ENCODE peak calls at places on chromosomes 12 and 14, in seven cellular contexts. One of them, this sample, is unnamed.

GRCh38 chr14:34496679-34497513 is 34.9 kb upstream of the SPTSSA start:
- DNase-seq in A549: peak; percentile 99
- DNase-seq in stomach: peak; percentile 41
- DNase-seq in esophagus muscularis mucosa: peak; percentile 96
- DNase-seq in K562: peak; percentile 70
- DNase-seq in transverse colon: peak; percentile 74
- DNase-seq in HepG2: peak; percentile 99
- DNase-seq in this sample: peak; percentile 90

GRCh38 chr14:55746533-55746932 is 166.5 kb downstream of the KTN1 start:
- DNase-seq in esophagus muscularis mucosa: no peak
- DNase-seq in transverse colon: no peak
- DNase-seq in A549: no peak
- DNase-seq in K562: no peak
- DNase-seq in HepG2: peak; percentile 14
- DNase-seq in stomach: no peak
- DNase-seq in this sample: no peak

GRCh38 chr12:125373375-125373774 is 308.1 kb downstream of the AACS start:
- DNase-seq in esophagus muscularis mucosa: no peak
- DNase-seq in K562: no peak
- DNase-seq in transverse colon: no peak
- DNase-seq in A549: no peak
- DNase-seq in HepG2: no peak
- DNase-seq in stomach: no peak
- DNase-seq in this sample: no peak

GRCh38 chr12:118302053-118302452 is 70.7 kb downstream of the TAOK3 start:
- DNase-seq in K562: no peak
- DNase-seq in stomach: no peak
- DNase-seq in HepG2: no peak
- DNase-seq in A549: no peak
- DNase-seq in esophagus muscularis mucosa: no peak
- DNase-seq in transverse colon: no peak
- DNase-seq in this sample: no peak

GRCh38 chr14:61132894-61133293 is 148.2 kb downstream of the TMEM30B start:
- DNase-seq in transverse colon: no peak
- DNase-seq in HepG2: no peak
- DNase-seq in stomach: no peak
- DNase-seq in esophagus muscularis mucosa: no peak
- DNase-seq in A549: no peak
- DNase-seq in K562: no peak
- DNase-seq in this sample: no peak

GRCh38 chr12:93943766-93944165 is 204.6 kb upstream of the PLXNC1 start:
- DNase-seq in HepG2: no peak
- DNase-seq in esophagus muscularis mucosa: no peak
- DNase-seq in K562: no peak
- DNase-seq in stomach: no peak
- DNase-seq in transverse colon: no peak
- DNase-seq in A549: peak; percentile 31
- DNase-seq in this sample: no peak

GRCh38 chr12:27779837-27780611 is at the start of the genes KLHL42 and MANSC4:
- DNase-seq in K562: peak; percentile 80
- DNase-seq in A549: peak; percentile 75
- DNase-seq in esophagus muscularis mucosa: no peak
- DNase-seq in HepG2: peak; percentile 30
- DNase-seq in stomach: peak; percentile 67
- DNase-seq in transverse colon: peak; percentile 69
- DNase-seq in this sample: peak; percentile 78

GRCh38 chr12:110704750-110705149 is 15.8 kb upstream of the HVCN1 start:
- DNase-seq in transverse colon: peak; percentile 44
- DNase-seq in stomach: peak; percentile 41
- DNase-seq in esophagus muscularis mucosa: no peak
- DNase-seq in K562: no peak
- DNase-seq in HepG2: peak; percentile 68
- DNase-seq in A549: peak; percentile 53
- DNase-seq in this sample: no peak

GRCh38 chr12:53190108-53190729 is 9.5 kb upstream of the CSAD start:
- DNase-seq in HepG2: peak; percentile 49
- DNase-seq in stomach: peak; percentile 61
- DNase-seq in K562: peak; percentile 80
- DNase-seq in A549: peak; percentile 73
- DNase-seq in esophagus muscularis mucosa: no peak
- DNase-seq in transverse colon: peak; percentile 44
- DNase-seq in this sample: peak; percentile 66

GRCh38 chr12:53754633-53755261 is 3.0 kb upstream of the CISTR start:
- DNase-seq in stomach: peak; percentile 33
- DNase-seq in HepG2: no peak
- DNase-seq in A549: no peak
- DNase-seq in esophagus muscularis mucosa: no peak
- DNase-seq in transverse colon: no peak
- DNase-seq in K562: no peak
- DNase-seq in this sample: peak; percentile 54

GRCh38 chr14:96705422-96706092 is 91.6 kb upstream of the VRK1 start:
- DNase-seq in A549: no peak
- DNase-seq in HepG2: no peak
- DNase-seq in stomach: no peak
- DNase-seq in K562: no peak
- DNase-seq in esophagus muscularis mucosa: no peak
- DNase-seq in transverse colon: no peak
- DNase-seq in this sample: no peak

GRCh38 chr14:59631237-59631636 is 54.6 kb upstream of the CCDC175 start:
- DNase-seq in K562: peak; percentile 23
- DNase-seq in stomach: no peak
- DNase-seq in esophagus muscularis mucosa: no peak
- DNase-seq in HepG2: peak; percentile 9
- DNase-seq in A549: peak; percentile 12
- DNase-seq in transverse colon: no peak
- DNase-seq in this sample: no peak

GRCh38 chr14:102279688-102280348 is 25.1 kb downstream of the MOK start:
- DNase-seq in K562: no peak
- DNase-seq in HepG2: peak; percentile 64
- DNase-seq in A549: peak; percentile 92
- DNase-seq in stomach: no peak
- DNase-seq in esophagus muscularis mucosa: no peak
- DNase-seq in transverse colon: no peak
- DNase-seq in this sample: no peak

GRCh38 chr14:75453817-75454434 is 26.1 kb downstream of the JDP2 start:
- DNase-seq in K562: peak; percentile 25
- DNase-seq in stomach: no peak
- DNase-seq in A549: no peak
- DNase-seq in transverse colon: no peak
- DNase-seq in esophagus muscularis mucosa: no peak
- DNase-seq in HepG2: no peak
- DNase-seq in this sample: no peak

GRCh38 chr14:21070610-21071224 is 613 bp downstream of the ARHGEF40 start:
- DNase-seq in K562: peak; percentile 36
- DNase-seq in transverse colon: peak; percentile 74
- DNase-seq in HepG2: peak; percentile 69
- DNase-seq in esophagus muscularis mucosa: no peak
- DNase-seq in stomach: no peak
- DNase-seq in A549: no peak
- DNase-seq in this sample: peak; percentile 63

GRCh38 chr12:64220046-64220445 is 2.0 kb downstream of the KICS2 start:
- DNase-seq in transverse colon: no peak
- DNase-seq in K562: no peak
- DNase-seq in A549: no peak
- DNase-seq in HepG2: no peak
- DNase-seq in stomach: no peak
- DNase-seq in esophagus muscularis mucosa: no peak
- DNase-seq in this sample: no peak

GRCh38 chr14:71452535-71452934 is 479.7 kb upstream of the RGS6 start:
- DNase-seq in HepG2: no peak
- DNase-seq in K562: no peak
- DNase-seq in stomach: no peak
- DNase-seq in esophagus muscularis mucosa: no peak
- DNase-seq in transverse colon: no peak
- DNase-seq in A549: no peak
- DNase-seq in this sample: no peak

GRCh38 chr14:23883684-23884540 is 69.7 kb upstream of the DHRS4 start:
- DNase-seq in transverse colon: no peak
- DNase-seq in K562: no peak
- DNase-seq in esophagus muscularis mucosa: peak; percentile 50
- DNase-seq in stomach: peak; percentile 32
- DNase-seq in HepG2: peak; percentile 100
- DNase-seq in A549: no peak
- DNase-seq in this sample: no peak

GRCh38 chr12:25585021-25585523 is 32.0 kb upstream of the LMNTD1 start:
- DNase-seq in HepG2: no peak
- DNase-seq in esophagus muscularis mucosa: no peak
- DNase-seq in K562: no peak
- DNase-seq in transverse colon: no peak
- DNase-seq in stomach: no peak
- DNase-seq in A549: no peak
- DNase-seq in this sample: peak; percentile 37

GRCh38 chr12:91958816-91959215 is 186.8 kb downstream of the BTG1 start:
- DNase-seq in stomach: no peak
- DNase-seq in esophagus muscularis mucosa: no peak
- DNase-seq in transverse colon: no peak
- DNase-seq in K562: no peak
- DNase-seq in HepG2: no peak
- DNase-seq in A549: peak; percentile 17
- DNase-seq in this sample: no peak

GRCh38 chr12:96068636-96069035 is 33.2 kb upstream of the LTA4H start:
- DNase-seq in stomach: no peak
- DNase-seq in esophagus muscularis mucosa: no peak
- DNase-seq in K562: no peak
- DNase-seq in transverse colon: no peak
- DNase-seq in HepG2: no peak
- DNase-seq in A549: no peak
- DNase-seq in this sample: no peak

GRCh38 chr12:28191018-28191595 is 851 bp downstream of the CCDC91 start:
- DNase-seq in esophagus muscularis mucosa: no peak
- DNase-seq in transverse colon: peak; percentile 8
- DNase-seq in HepG2: no peak
- DNase-seq in K562: peak; percentile 16
- DNase-seq in stomach: no peak
- DNase-seq in A549: no peak
- DNase-seq in this sample: no peak

GRCh38 chr12:45762185-45763110 is 32.9 kb downstream of the ARID2 start:
- DNase-seq in HepG2: peak; percentile 28
- DNase-seq in stomach: no peak
- DNase-seq in K562: peak; percentile 9
- DNase-seq in A549: peak; percentile 62
- DNase-seq in esophagus muscularis mucosa: no peak
- DNase-seq in transverse colon: no peak
- DNase-seq in this sample: no peak

GRCh38 chr12:129551441-129551840 is 352.4 kb downstream of the TMEM132D start:
- DNase-seq in esophagus muscularis mucosa: no peak
- DNase-seq in HepG2: no peak
- DNase-seq in A549: no peak
- DNase-seq in stomach: no peak
- DNase-seq in K562: no peak
- DNase-seq in transverse colon: no peak
- DNase-seq in this sample: no peak

GRCh38 chr12:59500335-59500734 is 95.5 kb upstream of the SLC16A7 start:
- DNase-seq in K562: no peak
- DNase-seq in HepG2: no peak
- DNase-seq in stomach: no peak
- DNase-seq in A549: no peak
- DNase-seq in esophagus muscularis mucosa: no peak
- DNase-seq in transverse colon: no peak
- DNase-seq in this sample: no peak

GRCh38 chr12:113766133-113766879 is 199.8 kb downstream of the RBM19 start:
- DNase-seq in HepG2: peak; percentile 87
- DNase-seq in esophagus muscularis mucosa: no peak
- DNase-seq in A549: peak; percentile 61
- DNase-seq in K562: no peak
- DNase-seq in stomach: no peak
- DNase-seq in transverse colon: no peak
- DNase-seq in this sample: no peak

GRCh38 chr12:24034160-24034559 is 84.7 kb upstream of the SOX5 start:
- DNase-seq in A549: no peak
- DNase-seq in HepG2: no peak
- DNase-seq in esophagus muscularis mucosa: no peak
- DNase-seq in transverse colon: no peak
- DNase-seq in stomach: no peak
- DNase-seq in K562: no peak
- DNase-seq in this sample: no peak

GRCh38 chr12:15757553-15758255 is 31.5 kb downstream of the EPS8 start:
- DNase-seq in esophagus muscularis mucosa: no peak
- DNase-seq in stomach: peak; percentile 29
- DNase-seq in HepG2: peak; percentile 15
- DNase-seq in A549: peak; percentile 92
- DNase-seq in K562: no peak
- DNase-seq in transverse colon: no peak
- DNase-seq in this sample: no peak

GRCh38 chr12:67833602-67834001 is 155.6 kb upstream of the IFNG-AS1 start:
- DNase-seq in K562: no peak
- DNase-seq in transverse colon: no peak
- DNase-seq in A549: no peak
- DNase-seq in HepG2: no peak
- DNase-seq in stomach: no peak
- DNase-seq in esophagus muscularis mucosa: no peak
- DNase-seq in this sample: no peak

DNA sequence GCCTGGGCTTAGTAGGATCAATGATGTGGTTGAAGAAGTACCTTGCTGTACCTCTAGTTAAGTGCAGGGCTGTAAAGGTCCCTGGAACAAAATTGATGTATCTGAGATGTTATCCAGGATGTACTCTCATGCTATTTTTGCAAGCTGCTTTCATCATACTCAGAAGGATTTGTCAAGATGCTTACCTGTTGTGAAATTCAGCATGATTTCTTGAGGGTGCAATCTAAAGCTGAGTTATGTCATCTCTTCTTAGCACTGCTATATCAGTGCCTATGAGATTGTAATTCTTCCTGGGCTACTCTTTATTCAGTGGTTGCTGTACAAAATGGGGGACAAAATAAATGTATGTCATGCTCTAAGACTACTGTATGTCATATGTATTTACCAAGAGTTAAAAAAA is 340.7 kb upstream of the LMO3 start:
- DNase-seq in transverse colon: no peak
- DNase-seq in K562: no peak
- DNase-seq in HepG2: no peak
- DNase-seq in A549: no peak
- DNase-seq in stomach: no peak
- DNase-seq in esophagus muscularis mucosa: no peak
- DNase-seq in this sample: no peak
- TF ChIP-seq EP300 in transverse colon: no peak
- TF ChIP-seq EP300 in K562: no peak
- TF ChIP-seq EP300 in HepG2: no peak
- TF ChIP-seq EP300 in A549: no peak
- TF ChIP-seq EP300 in stomach: no peak
- TF ChIP-seq EP300 in esophagus muscularis mucosa: no peak
- TF ChIP-seq EP300 in this sample: no peak

GRCh38 chr14:105473677-105474477 is 744 bp upstream of the CRIP2 start:
- DNase-seq in transverse colon: peak; percentile 75
- DNase-seq in HepG2: peak; percentile 77
- DNase-seq in stomach: peak; percentile 85
- DNase-seq in A549: peak; percentile 92
- DNase-seq in K562: peak; percentile 85
- DNase-seq in esophagus muscularis mucosa: peak; percentile 95
- DNase-seq in this sample: peak; percentile 90
- TF ChIP-seq EP300 in transverse colon: no peak
- TF ChIP-seq EP300 in HepG2: no peak
- TF ChIP-seq EP300 in stomach: no peak
- TF ChIP-seq EP300 in A549: no peak
- TF ChIP-seq EP300 in K562: no peak
- TF ChIP-seq EP300 in esophagus muscularis mucosa: no peak
- TF ChIP-seq EP300 in this sample: no peak

GRCh38 chr14:76883437-76883836 is 57.2 kb downstream of the LRRC74A start:
- DNase-seq in HepG2: no peak
- DNase-seq in A549: no peak
- DNase-seq in esophagus muscularis mucosa: no peak
- DNase-seq in transverse colon: no peak
- DNase-seq in K562: no peak
- DNase-seq in stomach: no peak
- DNase-seq in this sample: no peak
- TF ChIP-seq EP300 in HepG2: no peak
- TF ChIP-seq EP300 in A549: no peak
- TF ChIP-seq EP300 in esophagus muscularis mucosa: no peak
- TF ChIP-seq EP300 in transverse colon: no peak
- TF ChIP-seq EP300 in K562: no peak
- TF ChIP-seq EP300 in stomach: no peak
- TF ChIP-seq EP300 in this sample: no peak

GRCh38 chr12:103501447-103501846 is 5.7 kb upstream of the C12orf42 start:
- DNase-seq in esophagus muscularis mucosa: no peak
- DNase-seq in stomach: no peak
- DNase-seq in K562: no peak
- DNase-seq in HepG2: no peak
- DNase-seq in A549: no peak
- DNase-seq in transverse colon: no peak
- DNase-seq in this sample: no peak
- TF ChIP-seq EP300 in esophagus muscularis mucosa: no peak
- TF ChIP-seq EP300 in stomach: no peak
- TF ChIP-seq EP300 in K562: no peak
- TF ChIP-seq EP300 in HepG2: no peak
- TF ChIP-seq EP300 in A549: no peak
- TF ChIP-seq EP300 in transverse colon: no peak
- TF ChIP-seq EP300 in this sample: no peak